ENCODE peak calls at places on chromosomes 11 and 22, in four cellular contexts. One of them, this sample, is unnamed.
A peak's percentile ranks its signal among the peaks of the same experiment; 100 is the strongest.

GRCh38 chr11:126969865-126970479 is 30.6 kb downstream of the KIRREL3 start:
- DNase-seq in MM.1S: peak; percentile 61
- DNase-seq in PC-3: peak; percentile 37
- DNase-seq in nephron progenitor cell: peak; percentile 18
- DNase-seq in this sample: no peak

GRCh38 chr11:19602406-19602805 is 110.2 kb upstream of the NAV2 start:
- DNase-seq in nephron progenitor cell: no peak
- DNase-seq in PC-3: no peak
- DNase-seq in MM.1S: no peak
- DNase-seq in this sample: no peak

GRCh38 chr11:117076941-117077659 is 21.1 kb downstream of the SIK3 start:
- DNase-seq in MM.1S: no peak
- DNase-seq in nephron progenitor cell: no peak
- DNase-seq in PC-3: no peak
- DNase-seq in this sample: no peak

GRCh38 chr11:77113382-77114088 is 10.9 kb downstream of the OMP start:
- DNase-seq in MM.1S: peak; percentile 33
- DNase-seq in PC-3: peak; percentile 67
- DNase-seq in nephron progenitor cell: peak; percentile 56
- DNase-seq in this sample: peak; percentile 29

GRCh38 chr11:134126197-134126822 is 57.4 kb downstream of the JAM3 start:
- DNase-seq in MM.1S: no peak
- DNase-seq in PC-3: peak; percentile 20
- DNase-seq in nephron progenitor cell: no peak
- DNase-seq in this sample: no peak

GRCh38 chr11:46270707-46271106 is 6.8 kb upstream of the CREB3L1 start:
- DNase-seq in nephron progenitor cell: no peak
- DNase-seq in MM.1S: no peak
- DNase-seq in PC-3: no peak
- DNase-seq in this sample: no peak

GRCh38 chr22:35394011-35394312 is 6.0 kb upstream of the MCM5 start:
- DNase-seq in MM.1S: no peak
- DNase-seq in nephron progenitor cell: no peak
- DNase-seq in PC-3: no peak
- DNase-seq in this sample: no peak

GRCh38 chr22:26461188-26461810 is 22.3 kb downstream of the HPS4 start:
- DNase-seq in MM.1S: no peak
- DNase-seq in PC-3: peak; percentile 50
- DNase-seq in nephron progenitor cell: peak; percentile 88
- DNase-seq in this sample: peak; percentile 80

GRCh38 chr11:9980931-9981330 is 313.1 kb downstream of the SBF2 start:
- DNase-seq in PC-3: peak; percentile 62
- DNase-seq in MM.1S: no peak
- DNase-seq in nephron progenitor cell: no peak
- DNase-seq in this sample: no peak

GRCh38 chr11:43904737-43905515 is 24.3 kb downstream of the ALKBH3 start:
- DNase-seq in nephron progenitor cell: no peak
- DNase-seq in PC-3: no peak
- DNase-seq in MM.1S: no peak
- DNase-seq in this sample: no peak

GRCh38 chr11:122695076-122695620 is 39.6 kb downstream of the UBASH3B start:
- DNase-seq in MM.1S: no peak
- DNase-seq in nephron progenitor cell: no peak
- DNase-seq in PC-3: no peak
- DNase-seq in this sample: no peak

GRCh38 chr11:123082977-123083376 is 21.0 kb upstream of the HSPA8 start:
- DNase-seq in nephron progenitor cell: no peak
- DNase-seq in PC-3: no peak
- DNase-seq in MM.1S: no peak
- DNase-seq in this sample: no peak

GRCh38 chr11:99020324-99021225 is at the start of gene CNTN5:
- DNase-seq in nephron progenitor cell: peak; percentile 85
- DNase-seq in MM.1S: peak; percentile 91
- DNase-seq in PC-3: peak; percentile 41
- DNase-seq in this sample: peak; percentile 52

GRCh38 chr11:69924308-69925161 is 105.3 kb upstream of the FGF3 start:
- DNase-seq in nephron progenitor cell: no peak
- DNase-seq in MM.1S: no peak
- DNase-seq in PC-3: no peak
- DNase-seq in this sample: no peak

GRCh38 chr22:36227396-36227795 is 11.9 kb downstream of the APOL2 start:
- DNase-seq in nephron progenitor cell: no peak
- DNase-seq in MM.1S: no peak
- DNase-seq in PC-3: no peak
- DNase-seq in this sample: no peak

GRCh38 chr11:64164392-64165312 is 1.3 kb downstream of the MACROD1 start:
- DNase-seq in MM.1S: no peak
- DNase-seq in PC-3: peak; percentile 61
- DNase-seq in nephron progenitor cell: peak; percentile 44
- DNase-seq in this sample: no peak

GRCh38 chr11:134339756-134340155 is 8.0 kb downstream of the GLB1L2 start:
- DNase-seq in PC-3: peak; percentile 19
- DNase-seq in nephron progenitor cell: no peak
- DNase-seq in MM.1S: no peak
- DNase-seq in this sample: no peak

GRCh38 chr22:49052560-49052959 is 775.1 kb downstream of the BRD1 start:
- DNase-seq in nephron progenitor cell: no peak
- DNase-seq in MM.1S: no peak
- DNase-seq in PC-3: no peak
- DNase-seq in this sample: no peak

GRCh38 chr22:40463017-40463631 is 92.7 kb downstream of the SGSM3 start:
- DNase-seq in PC-3: no peak
- DNase-seq in MM.1S: no peak
- DNase-seq in nephron progenitor cell: no peak
- DNase-seq in this sample: no peak

GRCh38 chr11:83004855-83005556 is 66.7 kb downstream of the RAB30 start:
- DNase-seq in nephron progenitor cell: no peak
- DNase-seq in MM.1S: no peak
- DNase-seq in PC-3: peak; percentile 62
- DNase-seq in this sample: no peak

GRCh38 chr11:26244207-26244606 is 87.7 kb upstream of the ANO3 start:
- DNase-seq in MM.1S: no peak
- DNase-seq in nephron progenitor cell: no peak
- DNase-seq in PC-3: no peak
- DNase-seq in this sample: no peak

GRCh38 chr22:49971232-49972162 is 10.9 kb downstream of the PIM3 start:
- DNase-seq in MM.1S: peak; percentile 7
- DNase-seq in PC-3: peak; percentile 49
- DNase-seq in nephron progenitor cell: peak; percentile 55
- DNase-seq in this sample: peak; percentile 7

GRCh38 chr22:35805466-35805865 is 87.8 kb downstream of the APOL5 start:
- DNase-seq in MM.1S: no peak
- DNase-seq in nephron progenitor cell: no peak
- DNase-seq in PC-3: no peak
- DNase-seq in this sample: no peak

GRCh38 chr11:61899146-61899841 is 7.9 kb upstream of the FADS3 start:
- DNase-seq in MM.1S: peak; percentile 77
- DNase-seq in PC-3: peak; percentile 94
- DNase-seq in nephron progenitor cell: peak; percentile 96
- DNase-seq in this sample: peak; percentile 95

GRCh38 chr11:68916439-68916838 is 12.7 kb downstream of the IGHMBP2 start:
- DNase-seq in nephron progenitor cell: no peak
- DNase-seq in PC-3: no peak
- DNase-seq in MM.1S: no peak
- DNase-seq in this sample: no peak

GRCh38 chr11:41053894-41054293 is 405.6 kb downstream of the LRRC4C start:
- DNase-seq in nephron progenitor cell: no peak
- DNase-seq in PC-3: peak; percentile 12
- DNase-seq in MM.1S: no peak
- DNase-seq in this sample: no peak

GRCh38 chr11:37804666-37805065 is 1206.6 kb upstream of the RAG2 start:
- DNase-seq in nephron progenitor cell: no peak
- DNase-seq in MM.1S: no peak
- DNase-seq in PC-3: no peak
- DNase-seq in this sample: no peak

GRCh38 chr22:38071421-38072321 is 12.3 kb downstream of the SLC16A8 start:
- DNase-seq in nephron progenitor cell: no peak
- DNase-seq in PC-3: no peak
- DNase-seq in MM.1S: no peak
- DNase-seq in this sample: no peak

GRCh38 chr22:44456661-44457412 is 41.2 kb downstream of the RTL6 start:
- DNase-seq in PC-3: no peak
- DNase-seq in nephron progenitor cell: no peak
- DNase-seq in MM.1S: no peak
- DNase-seq in this sample: no peak

DNA sequence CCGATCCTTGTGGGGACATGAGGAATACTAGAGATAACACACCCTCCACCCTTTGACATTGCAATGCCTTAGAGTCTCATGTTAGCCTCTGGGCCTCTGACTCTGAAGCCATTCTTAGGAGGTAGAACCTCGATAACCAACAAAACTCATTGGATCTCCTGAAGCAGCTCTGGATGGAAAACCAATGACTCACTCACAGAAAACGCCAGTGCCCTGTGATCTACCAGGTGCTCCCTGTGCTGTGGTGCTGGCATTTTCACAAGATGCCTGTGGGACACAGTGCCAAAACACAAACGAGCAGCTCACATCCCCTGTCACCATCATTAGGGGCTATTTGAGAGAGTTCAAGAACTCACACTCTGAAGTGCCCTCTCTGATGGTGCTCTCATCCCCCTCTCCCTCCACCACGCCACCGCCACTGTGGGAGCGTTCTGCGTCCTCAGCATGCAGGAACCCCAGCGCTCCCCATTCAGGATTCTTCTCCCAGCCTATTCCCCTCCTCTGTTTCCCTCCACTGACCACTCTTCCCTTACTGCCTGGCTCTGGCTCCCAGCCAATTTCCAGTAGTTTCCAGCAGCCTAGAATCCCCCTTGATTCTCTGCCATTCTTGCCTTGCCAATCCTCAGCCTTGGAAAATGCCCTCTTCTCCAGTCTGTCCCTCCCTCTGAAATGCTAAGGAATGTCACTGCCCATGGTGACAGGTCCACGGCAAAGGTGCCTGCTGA is 4.6 kb upstream of the POLD4 start:
- DNase-seq in MM.1S: no peak
- DNase-seq in PC-3: peak; percentile 89
- DNase-seq in nephron progenitor cell: no peak
- DNase-seq in this sample: no peak
- TF ChIP-seq CTCF in MM.1S: no peak
- TF ChIP-seq CTCF in PC-3: no peak
- TF ChIP-seq CTCF in nephron progenitor cell: no peak
- TF ChIP-seq CTCF in this sample: no peak

GRCh38 chr11:65851083-65851579 is 6.8 kb downstream of the CFL1 start:
- DNase-seq in nephron progenitor cell: no peak
- DNase-seq in MM.1S: no peak
- DNase-seq in PC-3: peak; percentile 69
- DNase-seq in this sample: peak; percentile 51
- TF ChIP-seq CTCF in nephron progenitor cell: peak; percentile 27
- TF ChIP-seq CTCF in MM.1S: peak; percentile 58
- TF ChIP-seq CTCF in PC-3: peak; percentile 87
- TF ChIP-seq CTCF in this sample: peak; percentile 66

DNA sequence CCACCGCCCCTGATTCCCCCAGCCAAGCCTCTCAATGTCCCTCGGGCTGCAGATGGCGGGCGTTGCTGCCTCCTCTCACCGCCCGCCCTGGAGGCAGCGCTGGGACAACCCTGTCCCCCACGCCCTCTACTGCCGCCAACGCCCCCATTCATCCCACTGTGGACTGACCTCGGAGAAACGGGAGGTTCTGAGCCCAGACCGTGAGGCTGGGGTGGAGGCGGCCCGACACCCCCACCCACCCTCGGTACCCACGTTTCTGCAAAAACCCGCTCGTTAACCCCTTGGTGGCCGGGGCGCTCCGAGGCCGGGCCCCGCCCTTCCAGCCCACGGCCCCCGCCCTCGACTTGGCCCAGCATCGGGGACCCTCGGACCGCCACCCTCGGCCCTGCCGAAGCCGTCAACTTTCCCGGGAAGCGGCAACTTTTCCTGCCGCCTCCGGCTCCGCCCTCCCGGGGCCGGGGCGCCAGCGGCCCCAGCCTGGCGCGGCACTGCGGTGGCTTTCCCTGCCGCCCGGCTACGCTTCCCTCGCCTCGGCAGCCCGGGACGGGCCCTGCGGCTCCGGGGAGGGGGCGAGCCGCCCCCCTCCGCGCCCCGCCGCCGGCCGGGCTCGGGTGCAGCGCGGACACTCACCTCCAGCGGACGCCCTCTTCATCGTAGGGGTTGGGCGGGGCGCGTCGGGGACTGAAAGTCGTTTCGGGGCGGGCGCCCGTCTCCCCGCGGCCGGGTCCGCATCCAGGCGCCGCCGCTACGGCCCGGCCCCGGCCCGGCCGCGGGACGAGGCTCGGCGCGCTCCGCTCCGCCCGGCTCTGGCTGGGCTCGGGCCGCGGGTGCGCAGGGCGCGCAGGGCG is 453 bp downstream of the RTN4R start:
- DNase-seq in PC-3: peak; percentile 14
- DNase-seq in nephron progenitor cell: peak; percentile 46
- DNase-seq in MM.1S: no peak
- DNase-seq in this sample: no peak
- TF ChIP-seq CTCF in PC-3: no peak
- TF ChIP-seq CTCF in nephron progenitor cell: no peak
- TF ChIP-seq CTCF in MM.1S: no peak
- TF ChIP-seq CTCF in this sample: no peak

GRCh38 chr22:28044546-28045173 is 125.6 kb upstream of the PITPNB start:
- DNase-seq in MM.1S: no peak
- DNase-seq in nephron progenitor cell: no peak
- DNase-seq in PC-3: no peak
- DNase-seq in this sample: no peak
- TF ChIP-seq CTCF in MM.1S: no peak
- TF ChIP-seq CTCF in nephron progenitor cell: no peak
- TF ChIP-seq CTCF in PC-3: no peak
- TF ChIP-seq CTCF in this sample: no peak